ENCODE peak calls at places on chromosomes 2 and 18, in five cellular contexts. B is pancreas, K is upper lobe of right lung, X is heart right ventricle, H is cardiac muscle cell. A is an unnamed sample. For H3K36me3, the result is how much of the 10 kb centered on the place peaks cover.

GRCh38 chr2:31354837-31355236 is 59.7 kb downstream of the XDH start:
- DNase-seq in X (no peak), K (no peak), H (peak), B (no peak), A (no peak)

GRCh38 chr2:96359310-96359709 is 23.7 kb downstream of the NCAPH start:
- DNase-seq in X (peak), B (no peak), K (no peak), H (no peak), A (no peak)

GRCh38 chr18:35430721-35431441 is 53.7 kb upstream of the ZNF396 start:
- DNase-seq in B (no peak), K (no peak), H (peak), X (no peak), A (no peak)

GRCh38 chr2:222690564-222691200 is 19.2 kb downstream of the MOGAT1 start:
- DNase-seq in K (peak), B (peak), X (peak), H (peak), A (no peak)

GRCh38 chr2:72211777-72212515 is 64.3 kb upstream of the CYP26B1 start:
- DNase-seq in K (no peak), H (peak), B (no peak), X (no peak), A (peak)

GRCh38 chr2:239026711-239027430 is 179.0 kb downstream of the TWIST2 start:
- DNase-seq in H (no peak), B (no peak), X (no peak), K (peak), A (no peak)

GRCh38 chr2:12965540-12966269 is 249.0 kb downstream of the TRIB2 start:
- DNase-seq in K (no peak), B (no peak), X (no peak), H (peak), A (peak)

GRCh38 chr2:147634801-147635200 is 210.0 kb upstream of the ACVR2A start:
- DNase-seq in K (no peak), H (no peak), X (no peak), B (no peak), A (no peak)

GRCh38 chr18:53911200-53911599 is 313.3 kb downstream of the MBD2 start:
- DNase-seq in B (no peak), H (no peak), X (no peak), K (no peak), A (no peak)

DNA sequence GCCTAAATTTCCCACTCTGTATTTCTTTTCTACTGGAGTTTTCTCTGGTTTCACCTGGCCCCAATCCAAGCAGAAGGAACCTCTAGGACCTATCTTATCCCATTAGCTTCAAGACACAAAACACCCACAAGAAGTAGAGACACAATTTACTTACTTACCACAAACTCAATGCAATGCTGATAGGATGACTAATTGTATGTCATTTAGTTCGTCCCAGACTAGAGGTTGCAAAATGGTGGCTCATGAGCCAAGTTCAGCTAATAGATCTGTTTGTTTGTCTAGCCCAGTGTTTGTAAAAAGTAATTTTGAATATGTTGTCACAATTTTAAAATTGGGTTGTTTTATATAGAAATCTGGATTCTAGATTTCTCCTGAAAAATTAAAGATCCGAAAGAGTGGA is 34.7 kb upstream of the ZSWIM2 start:
- DNase-seq in K (no peak), B (no peak), H (peak), X (no peak), A (no peak)
- H3K4me3 ChIP-seq in K (no peak), B (no peak), H (no peak), X (no peak), A (no peak)

GRCh38 chr2:113899166-113899565 is 9.3 kb downstream of the ACTR3 start:
- DNase-seq in H (no peak), X (no peak), B (no peak), K (no peak), A (no peak)
- H3K36me3 ChIP-seq in H (under half), X (under half), B (under half), K (under half), A (under half)

DNA sequence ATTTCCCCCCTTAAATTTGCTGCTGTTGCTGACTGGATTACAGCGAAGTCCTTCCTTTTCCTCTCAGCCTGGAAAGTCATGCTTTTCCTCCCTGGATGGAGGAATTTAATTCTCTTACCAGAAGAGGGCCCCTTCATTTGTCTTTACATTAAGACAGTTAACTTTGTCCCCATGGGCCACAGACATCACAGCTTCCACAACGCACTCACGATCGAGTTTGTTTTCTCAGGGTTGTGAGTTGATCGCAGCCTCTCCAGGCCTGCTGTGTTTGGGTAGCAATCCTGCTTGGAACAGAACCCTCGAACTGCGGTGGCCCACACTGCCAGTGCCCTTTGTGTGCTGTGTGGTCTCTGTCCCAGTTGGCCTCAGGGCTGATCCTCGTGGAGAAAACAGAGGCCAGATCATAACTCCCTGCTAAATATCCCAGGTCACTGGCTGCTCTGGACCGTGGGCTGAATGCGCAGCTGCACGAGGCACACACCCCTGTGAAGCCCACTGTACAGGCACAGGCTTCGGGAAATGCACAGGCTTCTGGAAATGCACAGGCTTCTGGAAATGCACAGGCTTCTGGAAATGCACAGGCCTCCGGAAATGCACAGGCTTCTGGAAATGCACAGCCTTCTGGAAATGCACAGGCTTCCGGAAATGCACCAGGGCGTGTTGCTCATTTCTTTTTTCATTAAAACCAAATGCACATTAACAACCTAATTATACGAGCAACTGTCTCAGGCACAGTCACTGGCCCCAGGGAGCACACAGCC is 2.2 kb upstream of the PDIA6 start:
- DNase-seq in H (no peak), X (no peak), B (no peak), K (no peak), A (no peak)
- TF ChIP-seq CTCF in H (peak), X (no peak), B (no peak), K (no peak), A (no peak)

GRCh38 chr18:74497308-74497640 is 1.1 kb downstream of the CNDP2 start:
- DNase-seq in H (no peak), X (no peak), B (no peak), K (no peak), A (no peak)

GRCh38 chr18:74498712-74499629 is 2.8 kb downstream of the CNDP2 start:
- DNase-seq in X (peak), K (peak), H (no peak), B (peak), A (no peak)

GRCh38 chr18:74499633-74500032 is 3.5 kb downstream of the CNDP2 start:
- DNase-seq in B (peak), H (peak), X (peak), K (peak), A (no peak)

GRCh38 chr18:74496508-74497307 is 545 bp downstream of the CNDP2 start:
- DNase-seq in K (peak), X (peak), H (peak), B (peak), A (no peak)

GRCh38 chr18:74497778-74498177 is 1.6 kb downstream of the CNDP2 start:
- DNase-seq in X (no peak), B (no peak), K (no peak), H (no peak), A (no peak)
- H3K4me3 ChIP-seq in X (no peak), B (no peak), K (no peak), H (no peak), A (no peak)

GRCh38 chr2:28778392-28778791 is 26.8 kb downstream of the PPP1CB start:
- DNase-seq in X (no peak), K (no peak), H (no peak), B (no peak), A (no peak)
- H3K36me3 ChIP-seq in X (under half), K (half or more), H (half or more), B (under half), A (under half)

DNA sequence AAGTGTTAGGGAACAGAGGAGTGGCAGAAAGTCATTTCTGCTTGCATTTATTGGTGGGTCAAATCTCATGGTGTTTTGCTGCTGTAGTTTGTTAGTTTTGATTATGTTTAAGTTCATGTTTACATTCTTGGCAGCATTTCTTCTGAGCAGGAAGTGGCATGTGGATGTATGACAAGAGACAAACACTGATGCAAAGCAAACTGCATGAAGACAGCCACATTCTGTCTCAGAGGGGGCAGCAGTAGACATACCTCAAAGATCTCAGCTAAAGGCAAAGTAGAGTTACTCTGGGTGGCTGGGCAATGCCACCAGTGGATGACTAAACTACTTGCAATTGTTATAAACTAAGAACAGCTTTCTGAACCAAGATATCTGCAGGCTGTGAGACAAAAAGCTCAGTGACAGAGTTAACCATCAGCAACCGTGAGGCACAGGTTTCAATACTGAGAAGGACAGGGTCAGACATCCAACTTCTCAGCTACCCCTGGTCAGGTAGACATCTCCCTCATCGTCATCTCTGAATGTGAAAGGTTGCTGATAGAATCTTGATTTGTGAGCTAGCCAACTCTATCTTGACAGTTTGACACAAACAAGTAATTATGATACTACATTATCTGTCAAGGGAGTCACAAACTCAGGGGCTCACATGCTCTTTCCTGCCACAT is 16.4 kb downstream of the GALNT3 start:
- DNase-seq in B (no peak), X (no peak), H (no peak), K (no peak), A (no peak)
- TF ChIP-seq CTCF in B (no peak), X (no peak), H (no peak), K (no peak), A (no peak)

GRCh38 chr2:42129487-42129852 is 39.7 kb upstream of the EML4 start:
- DNase-seq in H (no peak), B (no peak), K (no peak), X (no peak), A (no peak)
- H3K4me3 ChIP-seq in H (no peak), B (no peak), K (no peak), X (no peak), A (no peak)

GRCh38 chr2:131125195-131125757 is 20.1 kb downstream of the PLEKHB2 start:
- DNase-seq in B (no peak), X (no peak), H (no peak), K (no peak), A (no peak)

GRCh38 chr2:131127979-131128378 is 22.8 kb downstream of the PLEKHB2 start:
- DNase-seq in H (no peak), B (no peak), X (no peak), K (no peak), A (no peak)

GRCh38 chr2:131127076-131127475 is 21.9 kb downstream of the PLEKHB2 start:
- DNase-seq in H (no peak), B (no peak), X (no peak), K (no peak), A (no peak)

GRCh38 chr2:131123192-131123591 is 18.1 kb downstream of the PLEKHB2 start:
- DNase-seq in X (no peak), K (no peak), H (no peak), B (no peak), A (no peak)

GRCh38 chr2:131126436-131126835 is 21.3 kb downstream of the PLEKHB2 start:
- DNase-seq in K (no peak), B (no peak), X (no peak), H (no peak), A (no peak)
- H3K36me3 ChIP-seq in K (half or more), B (under half), X (under half), H (under half), A (under half)

GRCh38 chr2:233481368-233482142 is 85.0 kb downstream of the USP40 start:
- DNase-seq in K (peak), H (no peak), B (no peak), X (no peak), A (no peak)
- TF ChIP-seq CTCF in K (no peak), H (no peak), B (no peak), X (no peak), A (no peak)

GRCh38 chr18:46556590-46557206 is 100.3 kb downstream of the LOXHD1 start:
- DNase-seq in H (no peak), X (no peak), K (no peak), B (no peak), A (no peak)

GRCh38 chr18:46554406-46554805 is 102.6 kb downstream of the LOXHD1 start:
- DNase-seq in K (no peak), X (no peak), H (no peak), B (no peak), A (no peak)

GRCh38 chr18:46555213-46555612 is 101.8 kb downstream of the LOXHD1 start:
- DNase-seq in X (no peak), K (no peak), B (no peak), H (no peak), A (no peak)

GRCh38 chr18:46559296-46559695 is 97.7 kb downstream of the LOXHD1 start:
- DNase-seq in X (no peak), H (no peak), K (no peak), B (no peak), A (no peak)

GRCh38 chr18:46555724-46556123 is 101.3 kb downstream of the LOXHD1 start:
- DNase-seq in B (no peak), H (peak), X (peak), K (no peak), A (no peak)
- H3K4me3 ChIP-seq in B (no peak), H (no peak), X (no peak), K (no peak), A (no peak)